ENCODE peak calls at places on chromosomes 11 and 22, in six cellular contexts. V, L, M, I, K and E are unnamed samples.

GRCh38 chr22:46054091-46054877 is 77.3 kb upstream of the WNT7B start:
- DNase-seq in V (peak; percentile 85), L (peak; percentile 35), M (peak; percentile 52), I (no peak), K (no peak), E (no peak)

GRCh38 chr11:70790671-70791300 is 392.5 kb downstream of the CTTN start:
- DNase-seq in V (no peak), L (peak; percentile 80), M (no peak), I (no peak), K (no peak), E (no peak)

GRCh38 chr11:65476632-65477270 is 22.1 kb upstream of the MALAT1 start:
- DNase-seq in V (no peak), L (no peak), M (peak; percentile 64), I (no peak), K (no peak), E (no peak)

GRCh38 chr11:61701298-61701993 is 21.3 kb downstream of the DAGLA start:
- DNase-seq in V (no peak), L (peak; percentile 92), M (no peak), I (no peak), K (no peak), E (no peak)

GRCh38 chr11:12746593-12747097 is 72.4 kb downstream of the TEAD1 start:
- DNase-seq in V (peak; percentile 88), L (peak; percentile 97), M (no peak), I (no peak), K (peak; percentile 28), E (no peak)

GRCh38 chr22:35376728-35377472 is 4.0 kb upstream of the HMOX1 start:
- DNase-seq in V (peak; percentile 95), L (peak; percentile 98), M (peak; percentile 91), I (peak; percentile 85), K (peak; percentile 92), E (peak; percentile 93)

GRCh38 chr11:27485930-27486773 is 13.6 kb upstream of the LGR4 start:
- DNase-seq in V (no peak), L (peak; percentile 59), M (no peak), I (no peak), K (peak; percentile 60), E (no peak)

GRCh38 chr11:109150603-109151002 is 271.4 kb upstream of the C11orf87 start:
- DNase-seq in V (no peak), L (no peak), M (no peak), I (no peak), K (no peak), E (no peak)

GRCh38 chr11:108125126-108125525 is 3.8 kb downstream of the ACAT1 start:
- DNase-seq in V (no peak), L (no peak), M (no peak), I (no peak), K (no peak), E (no peak)

GRCh38 chr22:32904044-32904443 is 102.5 kb downstream of the TIMP3 start:
- DNase-seq in V (peak; percentile 52), L (peak; percentile 84), M (no peak), I (no peak), K (peak; percentile 28), E (no peak)

GRCh38 chr11:73121692-73122091 is 20.4 kb downstream of the FCHSD2 start:
- DNase-seq in V (no peak), L (no peak), M (no peak), I (no peak), K (no peak), E (no peak)

GRCh38 chr11:37394236-37394870 is 796.3 kb upstream of the RAG2 start:
- DNase-seq in V (no peak), L (no peak), M (no peak), I (no peak), K (no peak), E (no peak)

GRCh38 chr11:2664331-2664730 is 35.5 kb downstream of the KCNQ1OT1 start:
- DNase-seq in V (no peak), L (peak; percentile 30), M (peak; percentile 8), I (no peak), K (no peak), E (no peak)

GRCh38 chr22:32528316-32528715 is 53.7 kb downstream of the FBXO7 start:
- DNase-seq in V (no peak), L (no peak), M (no peak), I (no peak), K (no peak), E (no peak)

GRCh38 chr11:32333335-32333991 is 101.9 kb downstream of the WT1 start:
- DNase-seq in V (peak; percentile 80), L (peak; percentile 91), M (peak; percentile 63), I (no peak), K (no peak), E (no peak)

GRCh38 chr11:62124186-62125113 is 639 bp downstream of the INCENP start:
- DNase-seq in V (no peak), L (peak; percentile 63), M (no peak), I (no peak), K (peak; percentile 63), E (no peak)

GRCh38 chr11:123188508-123189165 is 6.4 kb downstream of the CLMP start:
- DNase-seq in V (no peak), L (no peak), M (no peak), I (no peak), K (no peak), E (no peak)
- H3K4me3 ChIP-seq in V (no peak overlapping the region), L (peak overlapping the region; percentile 65), M (no peak overlapping the region), I (peak overlapping the region; percentile 37), K (no peak overlapping the region), E (peak overlapping the region; percentile 22)

GRCh38 chr11:112834277-112834755 is 126.9 kb upstream of the NCAM1 start:
- DNase-seq in V (peak; percentile 19), L (no peak), M (peak; percentile 89), I (no peak), K (no peak), E (no peak)

GRCh38 chr11:112835556-112835955 is 125.7 kb upstream of the NCAM1 start:
- DNase-seq in V (peak; percentile 26), L (no peak), M (no peak), I (no peak), K (no peak), E (no peak)

GRCh38 chr11:112839051-112839450 is 122.2 kb upstream of the NCAM1 start:
- DNase-seq in V (no peak), L (no peak), M (no peak), I (no peak), K (no peak), E (no peak)

GRCh38 chr11:112841719-112842118 is 119.5 kb upstream of the NCAM1 start:
- DNase-seq in V (no peak), L (no peak), M (no peak), I (no peak), K (no peak), E (no peak)

GRCh38 chr11:112837162-112837826 is 123.9 kb upstream of the NCAM1 start:
- DNase-seq in V (no peak), L (peak; percentile 68), M (peak; percentile 59), I (no peak), K (peak; percentile 8), E (no peak)
- TF ChIP-seq CTCF in V (no peak), L (peak; percentile 59), M (no peak), I (no peak), K (no peak), E (no peak)

DNA sequence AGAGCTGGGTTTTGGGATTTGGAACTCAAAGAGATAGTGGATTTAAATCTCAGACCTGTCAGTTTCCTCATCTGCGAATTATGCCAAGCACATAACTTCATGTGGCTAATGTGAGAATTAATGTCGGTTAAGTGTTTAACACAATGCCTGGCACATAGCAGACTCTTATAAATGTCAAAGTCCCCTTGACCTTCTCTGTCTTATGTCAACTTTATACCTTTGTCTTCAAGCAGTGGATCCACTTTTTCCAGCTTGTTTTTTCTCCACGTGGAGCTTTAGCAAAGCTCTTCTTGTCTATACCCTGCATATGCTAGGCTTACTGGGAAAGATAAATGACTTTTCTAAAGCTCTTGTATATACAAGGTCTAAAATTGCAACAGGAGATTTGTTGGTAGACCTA is 318.2 kb upstream of the SORL1-AS1 start:
- DNase-seq in V (no peak), L (no peak), M (no peak), I (no peak), K (no peak), E (no peak)
- H3K4me3 ChIP-seq in V (no peak overlapping the region), L (no peak overlapping the region), M (no peak overlapping the region), I (no peak overlapping the region), K (no peak overlapping the region), E (no peak overlapping the region)

GRCh38 chr11:3971756-3972404 is 116.4 kb downstream of the STIM1 start:
- DNase-seq in V (no peak), L (no peak), M (no peak), I (no peak), K (peak; percentile 21), E (no peak)
- TF ChIP-seq CTCF in V (no peak), L (no peak), M (no peak), I (no peak), K (peak; percentile 3), E (peak; percentile 43)

DNA sequence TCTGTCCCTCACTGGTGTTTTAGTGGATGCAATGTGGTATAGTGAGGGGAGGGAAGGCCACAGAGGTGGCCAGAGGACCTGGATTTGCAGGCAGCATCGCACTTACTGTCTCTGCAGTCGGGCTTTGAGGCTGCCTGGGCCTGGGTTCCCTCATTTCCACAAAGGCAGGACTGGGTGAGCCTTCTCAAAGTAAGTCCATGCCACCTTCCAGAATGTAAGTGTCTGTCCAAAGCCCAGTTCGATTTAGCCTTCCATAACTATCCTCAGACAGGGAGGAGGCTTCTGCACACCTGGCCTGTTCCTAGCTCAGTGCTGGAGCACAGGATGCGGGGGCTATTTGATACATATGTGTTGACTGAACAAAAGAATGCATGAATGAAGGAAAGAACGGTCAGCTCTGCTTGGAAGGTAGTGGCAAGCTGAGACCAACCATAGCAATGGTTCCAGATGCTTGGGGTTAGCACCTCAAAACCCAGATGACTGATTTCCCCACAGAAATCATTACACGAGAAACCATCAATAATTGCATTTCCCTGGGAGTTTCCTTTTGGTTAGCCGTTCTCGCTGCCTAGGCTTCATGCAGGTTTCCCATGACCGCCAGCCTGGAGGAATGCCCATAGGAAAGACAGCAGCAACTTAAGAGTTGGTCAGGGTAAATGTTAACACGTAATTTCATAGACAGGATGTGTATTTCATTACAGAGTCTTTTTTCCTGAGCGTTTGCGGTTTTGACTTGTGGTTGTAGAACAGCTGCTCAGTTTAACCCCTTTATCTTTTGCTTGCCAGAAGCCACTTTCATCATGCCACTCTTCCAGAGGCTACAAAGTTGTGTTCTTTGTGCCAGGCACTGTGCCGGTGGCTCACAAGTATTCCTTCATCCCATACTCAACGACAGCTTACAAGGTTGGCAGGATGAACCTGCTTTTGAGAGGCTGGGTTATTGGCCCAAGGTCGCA is 2.7 kb downstream of the IL17RA start:
- DNase-seq in V (no peak), L (peak; percentile 35), M (no peak), I (peak; percentile 58), K (peak; percentile 77), E (peak; percentile 60)
- H3K4me3 ChIP-seq in V (no peak overlapping the region), L (peak overlapping the region; percentile 78), M (peak overlapping the region; percentile 96), I (no peak overlapping the region), K (no peak overlapping the region), E (no peak overlapping the region)

DNA sequence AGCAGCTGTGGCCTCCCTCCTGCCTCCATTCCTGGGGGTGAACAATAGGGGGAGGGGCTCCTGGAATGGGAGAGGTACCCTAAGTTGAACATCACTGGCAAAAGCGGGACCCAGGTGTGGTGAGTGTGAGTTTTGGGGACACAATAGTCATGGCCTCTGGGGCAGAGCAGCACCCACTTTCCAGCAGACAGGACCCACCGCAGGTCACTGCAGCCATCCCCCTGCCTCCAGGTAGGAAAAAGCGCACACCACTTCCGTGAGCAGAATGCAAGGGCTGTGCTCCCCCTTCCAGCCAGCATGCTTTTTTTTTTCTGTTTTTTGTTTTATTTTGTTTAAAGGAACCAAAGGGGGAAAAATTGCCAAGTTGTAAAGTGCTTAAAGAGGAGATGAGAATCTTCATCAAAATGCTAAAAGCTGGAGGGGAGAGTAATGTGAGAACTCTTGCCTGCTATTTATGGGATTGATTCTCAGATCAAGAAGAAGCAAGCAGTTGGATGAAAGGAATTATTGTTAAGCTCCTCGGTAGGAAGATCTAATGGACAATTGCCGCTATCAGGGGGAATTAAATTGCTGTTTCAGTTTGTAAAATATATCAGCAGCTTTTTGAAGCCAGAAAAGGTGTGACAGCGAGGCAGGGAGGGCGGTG is 152.9 kb downstream of the FEZ1 start:
- DNase-seq in V (no peak), L (no peak), M (no peak), I (no peak), K (no peak), E (no peak)
- TF ChIP-seq CTCF in V (no peak), L (no peak), M (no peak), I (no peak), K (no peak), E (no peak)